ENCODE peak calls at places on chromosome X, in six cellular contexts. F, D, E, Q, B and Y are unnamed samples.

GRCh38 chrX:135345328-135345645 is 36.0 kb downstream of the ETDC start:
- DNase-seq in Q (no peak), F (peak), D (no peak), B (no peak), E (peak), Y (no peak)

GRCh38 chrX:78652971-78653822 is 5.9 kb downstream of the RTL3 start:
- DNase-seq in F (peak), D (no peak), Q (no peak), B (no peak), E (peak), Y (peak)

GRCh38 chrX:42992199-42992943 is 214.4 kb upstream of the PPP1R2C start:
- DNase-seq in D (no peak), Q (no peak), B (no peak), F (no peak), E (peak), Y (no peak)

GRCh38 chrX:40061005-40061404 is 36.8 kb downstream of the BCOR start:
- DNase-seq in D (no peak), B (no peak), E (no peak), Q (no peak), F (no peak), Y (no peak)

GRCh38 chrX:24619647-24620046 is 27.5 kb downstream of the PCYT1B start:
- DNase-seq in Q (no peak), D (peak), F (peak), E (peak), B (peak), Y (peak)

GRCh38 chrX:50115973-50116372 is 84.8 kb downstream of the AKAP4 start:
- DNase-seq in Q (no peak), E (no peak), F (no peak), B (no peak), D (no peak), Y (no peak)

GRCh38 chrX:18654873-18655836 is 16.8 kb downstream of the RS1 start:
- DNase-seq in B (no peak), F (no peak), E (no peak), D (no peak), Q (no peak), Y (no peak)

GRCh38 chrX:2928583-2929434 is at the start of gene ARSD:
- DNase-seq in Q (peak), F (peak), B (peak), D (peak), E (peak), Y (peak)

GRCh38 chrX:80173261-80173660 is 158.7 kb downstream of the TBX22 start:
- DNase-seq in E (no peak), F (no peak), B (no peak), D (no peak), Q (no peak), Y (no peak)

GRCh38 chrX:33161829-33162228 is 49.5 kb downstream of the DMD start:
- DNase-seq in F (no peak), E (no peak), Q (no peak), D (no peak), B (no peak), Y (no peak)

GRCh38 chrX:87338510-87338909 is 179.1 kb upstream of the KLHL4 start:
- DNase-seq in F (no peak), E (peak), D (no peak), Q (no peak), B (no peak), Y (no peak)

GRCh38 chrX:15874672-15875071 is 20.1 kb upstream of the AP1S2 start:
- DNase-seq in E (no peak), F (no peak), B (no peak), Q (no peak), D (no peak), Y (no peak)

GRCh38 chrX:118221257-118221656 is 104.6 kb upstream of the KLHL13 start:
- DNase-seq in E (no peak), D (no peak), Q (no peak), F (no peak), B (no peak), Y (no peak)

GRCh38 chrX:102604327-102604726 is 5.0 kb downstream of the ARMCX5 start:
- DNase-seq in Q (no peak), F (no peak), E (no peak), B (no peak), D (no peak), Y (no peak)

GRCh38 chrX:129777218-129777768 is 2.5 kb upstream of the SASH3 start:
- DNase-seq in Q (peak), F (no peak), B (no peak), D (no peak), E (no peak), Y (no peak)

GRCh38 chrX:18855919-18856644 is 127.8 kb downstream of the PHKA2 start:
- DNase-seq in B (no peak), D (no peak), Q (no peak), F (peak), E (peak), Y (peak)

GRCh38 chrX:107619836-107620235 is 8.5 kb upstream of the PRPS1 start:
- DNase-seq in E (no peak), Q (no peak), B (no peak), F (no peak), D (no peak), Y (no peak)